ENCODE peak calls at places on chromosomes 13 and 19, in five cellular contexts. One of them, this sample, is unnamed.
A peak's percentile ranks its signal among the peaks of the same experiment; 100 is the strongest.

GRCh38 chr19:33438016-33438671 is 64.6 kb downstream of the CEBPG start:
- DNase-seq in RWPE1: no peak
- DNase-seq in PC-9: peak; percentile 14
- DNase-seq in cardiac fibroblast: no peak
- DNase-seq in brain microvascular endothelial cell: no peak
- DNase-seq in this sample: no peak

GRCh38 chr13:111253334-111253872 is 67.0 kb upstream of the TEX29 start:
- DNase-seq in cardiac fibroblast: peak; percentile 57
- DNase-seq in RWPE1: no peak
- DNase-seq in PC-9: no peak
- DNase-seq in brain microvascular endothelial cell: no peak
- DNase-seq in this sample: no peak

GRCh38 chr13:95341441-95341840 is 40.2 kb upstream of the ABCC4 start:
- DNase-seq in RWPE1: no peak
- DNase-seq in brain microvascular endothelial cell: no peak
- DNase-seq in cardiac fibroblast: peak; percentile 21
- DNase-seq in PC-9: no peak
- DNase-seq in this sample: no peak

GRCh38 chr19:42657551-42657950 is 62.8 kb upstream of the CEACAM8 start:
- DNase-seq in RWPE1: no peak
- DNase-seq in PC-9: no peak
- DNase-seq in cardiac fibroblast: peak; percentile 49
- DNase-seq in brain microvascular endothelial cell: peak; percentile 2
- DNase-seq in this sample: no peak

GRCh38 chr13:36907801-36908200 is 12.2 kb downstream of the SMAD9 start:
- DNase-seq in RWPE1: no peak
- DNase-seq in cardiac fibroblast: no peak
- DNase-seq in PC-9: no peak
- DNase-seq in brain microvascular endothelial cell: no peak
- DNase-seq in this sample: no peak

GRCh38 chr13:97301382-97302095 is 79.4 kb downstream of the MBNL2 start:
- DNase-seq in brain microvascular endothelial cell: no peak
- DNase-seq in cardiac fibroblast: no peak
- DNase-seq in PC-9: peak; percentile 12
- DNase-seq in RWPE1: no peak
- DNase-seq in this sample: no peak

GRCh38 chr13:32663660-32664059 is 77.4 kb downstream of the PDS5B start:
- DNase-seq in cardiac fibroblast: no peak
- DNase-seq in RWPE1: no peak
- DNase-seq in brain microvascular endothelial cell: no peak
- DNase-seq in PC-9: no peak
- DNase-seq in this sample: no peak

GRCh38 chr19:16266586-16266942 is 58.1 kb upstream of the KLF2 start:
- DNase-seq in RWPE1: no peak
- DNase-seq in cardiac fibroblast: no peak
- DNase-seq in brain microvascular endothelial cell: no peak
- DNase-seq in PC-9: no peak
- DNase-seq in this sample: no peak

GRCh38 chr13:27765650-27766049 is 26.6 kb upstream of the GSX1 start:
- DNase-seq in cardiac fibroblast: no peak
- DNase-seq in brain microvascular endothelial cell: no peak
- DNase-seq in RWPE1: no peak
- DNase-seq in PC-9: no peak
- DNase-seq in this sample: no peak

GRCh38 chr13:29758591-29759114 is 91.8 kb downstream of the UBL3 start:
- DNase-seq in PC-9: peak; percentile 60
- DNase-seq in cardiac fibroblast: peak; percentile 44
- DNase-seq in RWPE1: no peak
- DNase-seq in brain microvascular endothelial cell: peak; percentile 18
- DNase-seq in this sample: peak; percentile 66

GRCh38 chr13:27919934-27920676 is at the start of gene PDX1:
- DNase-seq in RWPE1: no peak
- DNase-seq in cardiac fibroblast: no peak
- DNase-seq in PC-9: no peak
- DNase-seq in brain microvascular endothelial cell: no peak
- DNase-seq in this sample: no peak

GRCh38 chr13:50209646-50210045 is 194.4 kb downstream of the KCNRG start:
- DNase-seq in RWPE1: no peak
- DNase-seq in PC-9: no peak
- DNase-seq in cardiac fibroblast: peak; percentile 49
- DNase-seq in brain microvascular endothelial cell: no peak
- DNase-seq in this sample: no peak

GRCh38 chr13:20190481-20191310 is 2.0 kb downstream of the GJB2 start:
- DNase-seq in PC-9: no peak
- DNase-seq in RWPE1: peak; percentile 75
- DNase-seq in brain microvascular endothelial cell: peak; percentile 36
- DNase-seq in cardiac fibroblast: peak; percentile 72
- DNase-seq in this sample: no peak

GRCh38 chr19:8473652-8474476 is 28.6 kb downstream of the PRAM1 start:
- DNase-seq in RWPE1: no peak
- DNase-seq in cardiac fibroblast: no peak
- DNase-seq in PC-9: no peak
- DNase-seq in brain microvascular endothelial cell: no peak
- DNase-seq in this sample: peak; percentile 73

GRCh38 chr19:5789201-5789795 is 1.7 kb downstream of the DUS3L start:
- DNase-seq in cardiac fibroblast: no peak
- DNase-seq in RWPE1: no peak
- DNase-seq in brain microvascular endothelial cell: no peak
- DNase-seq in PC-9: no peak
- DNase-seq in this sample: no peak

GRCh38 chr13:112986946-112987345 is 17.9 kb downstream of the MCF2L start:
- DNase-seq in RWPE1: no peak
- DNase-seq in cardiac fibroblast: no peak
- DNase-seq in PC-9: no peak
- DNase-seq in brain microvascular endothelial cell: no peak
- DNase-seq in this sample: no peak

GRCh38 chr19:48874309-48875135 is 2.3 kb downstream of the PPP1R15A start:
- DNase-seq in brain microvascular endothelial cell: peak; percentile 51
- DNase-seq in cardiac fibroblast: peak; percentile 79
- DNase-seq in PC-9: no peak
- DNase-seq in RWPE1: no peak
- DNase-seq in this sample: no peak

GRCh38 chr19:33302974-33303790 is 848 bp upstream of the CEBPA start:
- DNase-seq in cardiac fibroblast: peak; percentile 55
- DNase-seq in brain microvascular endothelial cell: peak; percentile 15
- DNase-seq in PC-9: peak; percentile 68
- DNase-seq in RWPE1: peak; percentile 47
- DNase-seq in this sample: peak; percentile 71

GRCh38 chr19:5156231-5156986 is 184.2 kb downstream of the PTPRS start:
- DNase-seq in PC-9: no peak
- DNase-seq in cardiac fibroblast: no peak
- DNase-seq in brain microvascular endothelial cell: no peak
- DNase-seq in RWPE1: no peak
- DNase-seq in this sample: no peak

GRCh38 chr13:89269737-89270136 is 1598.6 kb downstream of the SLITRK5 start:
- DNase-seq in RWPE1: no peak
- DNase-seq in brain microvascular endothelial cell: no peak
- DNase-seq in PC-9: no peak
- DNase-seq in cardiac fibroblast: no peak
- DNase-seq in this sample: no peak

GRCh38 chr13:22278336-22278929 is 607.6 kb downstream of the FGF9 start:
- DNase-seq in cardiac fibroblast: no peak
- DNase-seq in PC-9: peak; percentile 3
- DNase-seq in RWPE1: peak; percentile 2
- DNase-seq in brain microvascular endothelial cell: no peak
- DNase-seq in this sample: peak; percentile 40

GRCh38 chr19:42132851-42133528 is 744 bp upstream of the POU2F2 start:
- DNase-seq in PC-9: peak; percentile 83
- DNase-seq in cardiac fibroblast: peak; percentile 51
- DNase-seq in RWPE1: peak; percentile 72
- DNase-seq in brain microvascular endothelial cell: no peak
- DNase-seq in this sample: peak; percentile 89

GRCh38 chr13:34065915-34066314 is 248.0 kb downstream of the RFC3 start:
- DNase-seq in RWPE1: peak; percentile 68
- DNase-seq in brain microvascular endothelial cell: no peak
- DNase-seq in PC-9: peak; percentile 43
- DNase-seq in cardiac fibroblast: no peak
- DNase-seq in this sample: no peak

GRCh38 chr19:51020988-51021651 is 1.6 kb upstream of the KLK10 start:
- DNase-seq in cardiac fibroblast: peak; percentile 65
- DNase-seq in RWPE1: peak; percentile 44
- DNase-seq in brain microvascular endothelial cell: peak; percentile 49
- DNase-seq in PC-9: peak; percentile 40
- DNase-seq in this sample: peak; percentile 65

GRCh38 chr19:4431808-4432674 is 25.6 kb downstream of the UBXN6 start:
- DNase-seq in PC-9: no peak
- DNase-seq in brain microvascular endothelial cell: no peak
- DNase-seq in cardiac fibroblast: no peak
- DNase-seq in RWPE1: no peak
- DNase-seq in this sample: peak; percentile 64

GRCh38 chr13:53038993-53039392 is 10.4 kb downstream of the OLFM4 start:
- DNase-seq in brain microvascular endothelial cell: no peak
- DNase-seq in RWPE1: no peak
- DNase-seq in cardiac fibroblast: no peak
- DNase-seq in PC-9: no peak
- DNase-seq in this sample: no peak

GRCh38 chr19:39823693-39824092 is 10.3 kb downstream of the DYRK1B start:
- DNase-seq in brain microvascular endothelial cell: no peak
- DNase-seq in cardiac fibroblast: no peak
- DNase-seq in PC-9: no peak
- DNase-seq in RWPE1: no peak
- DNase-seq in this sample: no peak

GRCh38 chr13:44116562-44117315 is 237.0 kb downstream of the LACC1 start:
- DNase-seq in RWPE1: no peak
- DNase-seq in cardiac fibroblast: peak; percentile 8
- DNase-seq in brain microvascular endothelial cell: no peak
- DNase-seq in PC-9: no peak
- DNase-seq in this sample: no peak
- TF ChIP-seq CTCF in RWPE1: no peak
- TF ChIP-seq CTCF in cardiac fibroblast: peak; percentile 24
- TF ChIP-seq CTCF in brain microvascular endothelial cell: peak; percentile 23
- TF ChIP-seq CTCF in PC-9: no peak
- TF ChIP-seq CTCF in this sample: no peak

GRCh38 chr19:38711726-38712153 is 32.5 kb downstream of the CAPN12 start:
- DNase-seq in PC-9: no peak
- DNase-seq in cardiac fibroblast: peak; percentile 96
- DNase-seq in brain microvascular endothelial cell: peak; percentile 91
- DNase-seq in RWPE1: no peak
- DNase-seq in this sample: no peak
- TF ChIP-seq CTCF in PC-9: no peak
- TF ChIP-seq CTCF in cardiac fibroblast: peak; percentile 22
- TF ChIP-seq CTCF in brain microvascular endothelial cell: peak; percentile 59
- TF ChIP-seq CTCF in RWPE1: no peak
- TF ChIP-seq CTCF in this sample: no peak

GRCh38 chr19:28010656-28011055 is 1202.3 kb downstream of the UQCRFS1 start:
- DNase-seq in cardiac fibroblast: no peak
- DNase-seq in RWPE1: no peak
- DNase-seq in PC-9: no peak
- DNase-seq in brain microvascular endothelial cell: no peak
- DNase-seq in this sample: no peak

GRCh38 chr19:28014821-28015405 is 1198.0 kb downstream of the UQCRFS1 start:
- DNase-seq in brain microvascular endothelial cell: no peak
- DNase-seq in cardiac fibroblast: no peak
- DNase-seq in PC-9: no peak
- DNase-seq in RWPE1: no peak
- DNase-seq in this sample: no peak

GRCh38 chr19:28009696-28010095 is 1203.3 kb downstream of the UQCRFS1 start:
- DNase-seq in PC-9: no peak
- DNase-seq in cardiac fibroblast: no peak
- DNase-seq in brain microvascular endothelial cell: no peak
- DNase-seq in RWPE1: no peak
- DNase-seq in this sample: no peak

GRCh38 chr19:28008695-28009094 is 1204.3 kb downstream of the UQCRFS1 start:
- DNase-seq in brain microvascular endothelial cell: no peak
- DNase-seq in RWPE1: no peak
- DNase-seq in cardiac fibroblast: no peak
- DNase-seq in PC-9: no peak
- DNase-seq in this sample: no peak

GRCh38 chr19:28012361-28012760 is 1200.6 kb downstream of the UQCRFS1 start:
- DNase-seq in brain microvascular endothelial cell: no peak
- DNase-seq in cardiac fibroblast: no peak
- DNase-seq in RWPE1: no peak
- DNase-seq in PC-9: no peak
- DNase-seq in this sample: peak; percentile 28
- TF ChIP-seq CTCF in brain microvascular endothelial cell: no peak
- TF ChIP-seq CTCF in cardiac fibroblast: no peak
- TF ChIP-seq CTCF in RWPE1: no peak
- TF ChIP-seq CTCF in PC-9: no peak
- TF ChIP-seq CTCF in this sample: peak; percentile 40

GRCh38 chr13:74889321-74889720 is 592.6 kb downstream of the TBC1D4 start:
- DNase-seq in brain microvascular endothelial cell: no peak
- DNase-seq in PC-9: no peak
- DNase-seq in RWPE1: peak; percentile 36
- DNase-seq in cardiac fibroblast: peak; percentile 78
- DNase-seq in this sample: no peak

GRCh38 chr13:74886496-74886895 is 595.5 kb downstream of the TBC1D4 start:
- DNase-seq in PC-9: no peak
- DNase-seq in RWPE1: no peak
- DNase-seq in brain microvascular endothelial cell: no peak
- DNase-seq in cardiac fibroblast: peak; percentile 63
- DNase-seq in this sample: no peak

GRCh38 chr13:74883834-74884233 is 598.1 kb downstream of the TBC1D4 start:
- DNase-seq in RWPE1: no peak
- DNase-seq in cardiac fibroblast: peak; percentile 39
- DNase-seq in brain microvascular endothelial cell: no peak
- DNase-seq in PC-9: no peak
- DNase-seq in this sample: no peak
- TF ChIP-seq CTCF in RWPE1: no peak
- TF ChIP-seq CTCF in cardiac fibroblast: peak; percentile 13
- TF ChIP-seq CTCF in brain microvascular endothelial cell: peak; percentile 40
- TF ChIP-seq CTCF in PC-9: no peak
- TF ChIP-seq CTCF in this sample: no peak

GRCh38 chr19:56705939-56706338 is 34.4 kb upstream of the ZNF835 start:
- DNase-seq in cardiac fibroblast: no peak
- DNase-seq in brain microvascular endothelial cell: no peak
- DNase-seq in RWPE1: no peak
- DNase-seq in PC-9: no peak
- DNase-seq in this sample: no peak

GRCh38 chr19:56707821-56708220 is 36.3 kb upstream of the ZNF835 start:
- DNase-seq in brain microvascular endothelial cell: no peak
- DNase-seq in cardiac fibroblast: no peak
- DNase-seq in PC-9: no peak
- DNase-seq in RWPE1: no peak
- DNase-seq in this sample: no peak

GRCh38 chr19:56712609-56713008 is 41.1 kb upstream of the ZNF835 start:
- DNase-seq in PC-9: no peak
- DNase-seq in RWPE1: no peak
- DNase-seq in cardiac fibroblast: no peak
- DNase-seq in brain microvascular endothelial cell: no peak
- DNase-seq in this sample: no peak

DNA sequence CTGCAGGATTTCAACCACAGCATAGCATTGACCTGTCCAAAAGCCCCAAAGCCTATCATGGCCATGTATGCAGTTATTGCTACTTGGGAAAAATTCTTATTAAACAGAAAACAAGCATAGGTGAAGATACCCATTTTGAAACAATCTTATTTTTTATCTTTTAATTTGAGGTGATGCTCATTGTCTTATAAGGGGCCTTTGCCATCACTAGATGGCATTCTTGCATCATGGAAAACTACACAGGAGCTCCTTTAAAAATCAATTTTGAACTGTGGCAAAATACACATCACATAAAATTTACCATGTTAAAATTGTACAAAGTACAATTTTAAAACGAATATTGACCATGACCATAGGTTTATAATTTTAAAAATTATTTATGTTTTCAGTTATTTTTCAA is 38.9 kb upstream of the ZNF835 start:
- DNase-seq in cardiac fibroblast: no peak
- DNase-seq in brain microvascular endothelial cell: no peak
- DNase-seq in PC-9: no peak
- DNase-seq in RWPE1: no peak
- DNase-seq in this sample: no peak
- TF ChIP-seq CTCF in cardiac fibroblast: no peak
- TF ChIP-seq CTCF in brain microvascular endothelial cell: no peak
- TF ChIP-seq CTCF in PC-9: no peak
- TF ChIP-seq CTCF in RWPE1: no peak
- TF ChIP-seq CTCF in this sample: no peak

GRCh38 chr13:77026255-77026782 is 640 bp downstream of the FBXL3 start:
- DNase-seq in brain microvascular endothelial cell: peak; percentile 34
- DNase-seq in cardiac fibroblast: peak; percentile 72
- DNase-seq in PC-9: peak; percentile 80
- DNase-seq in RWPE1: peak; percentile 81
- DNase-seq in this sample: peak; percentile 83
- TF ChIP-seq CTCF in brain microvascular endothelial cell: no peak
- TF ChIP-seq CTCF in cardiac fibroblast: no peak
- TF ChIP-seq CTCF in PC-9: no peak
- TF ChIP-seq CTCF in RWPE1: no peak
- TF ChIP-seq CTCF in this sample: no peak